ENCODE peak calls at places on chromosomes 2 and 18, in nine cellular contexts. C is A549, Z is upper lobe of left lung, O is right lobe of liver, R is heart left ventricle, B is IMR-90, W is HepG2, P is body of pancreas, N is GM12878. I is an unnamed sample. For H3K4me1, the result is how much of the 10 kb centered on the place peaks cover.

GRCh38 chr18:79690586-79691482 is 11.2 kb downstream of the CTDP1 start:
- ATAC-seq in C (no peak), Z (no peak), O (no peak), R (no peak), B (no peak), W (peak), P (no peak), N (peak), I (no peak)

GRCh38 chr18:7520200-7520780 is 46.8 kb upstream of the PTPRM start:
- ATAC-seq in C (no peak), Z (no peak), O (no peak), R (no peak), B (no peak), W (no peak), P (no peak), N (no peak), I (no peak)

GRCh38 chr2:233053928-233054774 is 6.0 kb upstream of the INPP5D start:
- ATAC-seq in C (peak), Z (peak), O (peak), R (no peak), B (peak), W (peak), P (peak), N (peak), I (no peak)

GRCh38 chr2:85394256-85394655 is 15.9 kb downstream of the CAPG start:
- ATAC-seq in C (no peak), Z (no peak), O (peak), R (no peak), B (no peak), W (no peak), P (no peak), N (no peak), I (peak)

GRCh38 chr2:72142743-72143440 is 4.8 kb downstream of the CYP26B1 start:
- ATAC-seq in C (no peak), Z (no peak), O (peak), R (peak), B (peak), W (no peak), P (peak), N (no peak), I (peak)

GRCh38 chr2:188426121-188426520 is 134.4 kb downstream of the GULP1 start:
- ATAC-seq in C (no peak), Z (no peak), O (no peak), R (no peak), B (no peak), W (no peak), P (no peak), N (no peak), I (no peak)

GRCh38 chr2:9771481-9772017 is 71.7 kb upstream of the TAF1B start:
- ATAC-seq in C (peak), Z (peak), O (no peak), R (no peak), B (peak), W (peak), P (no peak), N (no peak), I (no peak)

GRCh38 chr2:104853926-104854506 is at the start of gene POU3F3:
- ATAC-seq in C (peak), Z (no peak), O (no peak), R (peak), B (no peak), W (peak), P (peak), N (no peak), I (peak)

GRCh38 chr2:72956936-72957335 is 39.6 kb downstream of the EMX1 start:
- ATAC-seq in C (no peak), Z (no peak), O (no peak), R (peak), B (no peak), W (no peak), P (no peak), N (no peak), I (no peak)

GRCh38 chr2:30231726-30232026 is 342 bp downstream of the LBH start:
- ATAC-seq in C (peak), Z (no peak), O (no peak), R (no peak), B (no peak), W (peak), P (peak), N (peak), I (no peak)

GRCh38 chr2:30233142-30233961 is 2.0 kb downstream of the LBH start:
- ATAC-seq in C (no peak), Z (no peak), O (no peak), R (no peak), B (no peak), W (no peak), P (no peak), N (no peak), I (no peak)

GRCh38 chr2:30234180-30234971 is 3.0 kb downstream of the LBH start:
- ATAC-seq in C (peak), Z (no peak), O (no peak), R (no peak), B (peak), W (no peak), P (no peak), N (peak), I (no peak)

GRCh38 chr2:30232027-30232800 is 880 bp downstream of the LBH start:
- ATAC-seq in C (peak), Z (peak), O (peak), R (peak), B (peak), W (peak), P (peak), N (peak), I (peak)

DNA sequence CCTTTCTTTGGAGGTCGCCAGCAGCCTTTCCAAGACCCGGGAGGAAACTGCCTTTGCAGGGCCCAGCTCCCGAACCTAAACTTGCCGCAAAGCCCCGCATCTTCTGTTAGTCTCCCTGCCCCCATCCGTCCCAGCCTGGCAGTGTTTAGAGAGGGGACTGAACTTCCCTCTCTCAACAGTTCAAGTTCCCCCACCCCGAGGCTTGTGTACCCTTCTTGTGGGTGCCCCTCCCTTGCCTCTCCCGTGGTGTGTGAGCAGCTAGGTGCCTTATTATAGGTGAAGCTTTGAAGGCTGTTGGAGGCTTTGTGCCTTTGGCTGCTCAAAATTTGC is 1.4 kb downstream of the LBH start:
- ATAC-seq in C (peak), Z (peak), O (no peak), R (no peak), B (no peak), W (peak), P (no peak), N (peak), I (no peak)
- H3K4me1 ChIP-seq in C (under half), Z (half or more), O (under half), R (under half), B (under half), W (under half), P (under half), N (under half), I (under half)

DNA sequence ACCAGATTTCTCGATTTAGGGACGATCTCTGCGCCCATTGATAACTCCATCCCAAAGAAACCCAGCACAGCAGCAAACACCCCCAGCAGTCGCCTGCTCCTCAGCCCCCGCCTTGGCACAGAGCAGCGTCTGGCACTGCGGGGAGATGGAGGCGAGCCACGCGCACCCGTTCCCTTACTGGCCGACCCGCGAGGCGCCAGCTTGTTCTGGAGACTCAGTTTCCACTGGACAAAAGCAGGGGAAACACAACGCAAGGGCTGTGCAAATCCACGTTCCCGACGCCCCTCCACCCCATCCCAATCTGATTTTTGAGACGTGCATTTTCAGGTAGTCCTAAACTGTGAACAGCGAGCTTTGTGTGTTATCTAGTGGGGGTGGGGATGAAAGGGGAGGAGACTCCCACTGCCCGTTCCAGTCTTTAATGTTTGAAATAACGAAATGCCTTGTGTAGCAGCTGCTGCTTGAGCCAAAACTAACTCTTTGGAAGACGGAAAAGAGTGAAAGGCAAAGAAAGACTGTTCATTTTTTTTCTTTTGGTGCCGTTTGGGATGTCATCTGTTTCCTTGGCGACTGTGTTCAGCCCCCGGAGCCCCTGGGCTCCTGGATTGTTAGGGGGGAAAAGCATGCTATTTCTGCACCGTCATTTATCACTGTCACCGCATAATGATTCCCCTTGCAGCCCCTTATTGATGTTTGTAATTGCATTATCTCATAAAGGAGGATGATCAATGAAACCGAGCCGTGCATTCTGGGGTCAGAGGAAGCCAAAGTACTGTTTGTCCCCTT is 143.3 kb downstream of the MEIS1 start:
- ATAC-seq in C (no peak), Z (no peak), O (no peak), R (no peak), B (peak), W (no peak), P (peak), N (no peak), I (no peak)
- H3K4me3 ChIP-seq in C (peak), Z (peak), O (no peak), R (no peak), B (peak), W (no peak), P (no peak), N (no peak), I (peak)

GRCh38 chr2:86623549-86624547 is at the start of gene RNF103:
- ATAC-seq in C (peak), Z (peak), O (peak), R (peak), B (peak), W (peak), P (peak), N (peak), I (peak)
- TF ChIP-seq POLR2A in C (peak), Z (peak), O (peak), R (peak), B (peak), W (peak), P (peak), N (peak), I (peak)

DNA sequence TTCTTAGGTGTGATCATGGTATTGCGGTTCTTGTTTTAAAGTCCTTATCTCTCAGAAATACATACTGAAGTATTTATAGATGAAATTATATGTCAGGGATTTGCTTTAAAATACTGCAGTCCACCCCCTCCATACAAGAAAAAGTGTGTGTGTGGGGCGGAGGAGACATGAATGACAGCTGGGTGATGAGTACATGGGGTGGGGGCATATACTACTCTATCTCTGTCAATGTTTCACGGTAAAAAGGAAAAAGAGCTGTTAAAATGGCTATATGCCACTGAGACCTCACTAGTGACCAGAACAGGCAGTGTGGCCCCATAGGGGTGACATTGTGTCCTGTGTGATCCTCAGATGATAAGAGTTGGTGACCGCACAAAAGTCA is 54.1 kb downstream of the SPRED2 start:
- ATAC-seq in C (no peak), Z (no peak), O (no peak), R (no peak), B (no peak), W (no peak), P (no peak), N (no peak), I (no peak)
- H3K4me1 ChIP-seq in C (half or more), Z (half or more), O (under half), R (under half), B (under half), W (half or more), P (under half), N (under half), I (under half)

DNA sequence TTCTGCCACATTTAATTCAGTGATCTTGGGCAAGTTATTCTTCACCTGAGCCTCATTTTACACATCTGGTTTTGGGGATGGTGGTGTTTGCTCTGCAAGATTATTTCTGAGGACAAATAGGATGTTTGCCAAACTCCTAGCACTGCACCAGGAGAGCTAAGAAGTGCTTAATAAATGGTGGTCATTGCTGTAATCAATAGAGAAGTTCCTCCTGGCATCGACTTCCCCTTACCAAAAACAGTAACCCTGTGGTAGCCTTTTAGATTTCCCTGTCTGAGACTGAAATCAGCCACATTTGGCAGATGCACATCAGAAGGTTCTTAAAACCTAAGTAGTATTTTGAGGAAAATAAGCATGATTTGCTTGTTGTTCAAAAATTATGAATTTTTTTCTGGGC is 2.3 kb downstream of the B3GNT2 start:
- ATAC-seq in C (no peak), Z (no peak), O (no peak), R (no peak), B (no peak), W (no peak), P (no peak), N (peak), I (no peak)
- H3K4me3 ChIP-seq in C (peak), Z (peak), O (peak), R (peak), B (no peak), W (peak), P (no peak), N (peak), I (no peak)

GRCh38 chr18:56650944-56651770 is at the start of gene WDR7:
- ATAC-seq in C (peak), Z (peak), O (peak), R (peak), B (peak), W (peak), P (peak), N (peak), I (peak)
- TF ChIP-seq POLR2A in C (no peak), Z (peak), O (peak), R (peak), B (no peak), W (peak), P (peak), N (peak), I (peak)

GRCh38 chr2:11750422-11750821 is 4.0 kb downstream of the LPIN1 start:
- ATAC-seq in C (no peak), Z (no peak), O (no peak), R (no peak), B (no peak), W (no peak), P (no peak), N (peak), I (no peak)
- H3K4me1 ChIP-seq in C (under half), Z (half or more), O (under half), R (under half), B (under half), W (under half), P (half or more), N (half or more), I (under half)

GRCh38 chr2:241035818-241036396 is 37.5 kb downstream of the SNED1 start:
- ATAC-seq in C (no peak), Z (peak), O (peak), R (no peak), B (no peak), W (no peak), P (no peak), N (peak), I (no peak)
- H3K4me3 ChIP-seq in C (no peak), Z (peak), O (peak), R (peak), B (no peak), W (no peak), P (no peak), N (peak), I (peak)